ENCODE peak calls at places on chromosomes 16 and 17, in seven cellular contexts. Q is EL, D is NCI-H2107, G is mesendoderm, I is HEK293T, S is adrenal gland, R is progenitor cell of endocrine pancreas. W is an unnamed sample.
A peak's percentile ranks its signal among the peaks of the same experiment; 100 is the strongest.

GRCh38 chr17:39281806-39282205 is 56.1 kb upstream of the STAC2 start:
- DNase-seq in Q (peak; percentile 53), G (peak; percentile 26), S (no peak), I (no peak), D (no peak), R (no peak), W (no peak)

GRCh38 chr17:4788159-4788806 is 481 bp upstream of the GLTPD2 start:
- DNase-seq in S (no peak), D (no peak), Q (no peak), G (no peak), I (no peak), R (no peak), W (no peak)

GRCh38 chr16:88782454-88783390 is 2.3 kb downstream of the PIEZO1 start:
- DNase-seq in I (no peak), S (peak; percentile 75), D (no peak), Q (peak; percentile 90), G (no peak), R (no peak), W (peak; percentile 48)

GRCh38 chr17:79045830-79046500 is 22.0 kb downstream of the C1QTNF1 start:
- DNase-seq in Q (peak; percentile 66), I (peak; percentile 88), G (peak; percentile 74), D (peak; percentile 86), R (peak; percentile 68), S (peak; percentile 73), W (peak; percentile 54)

GRCh38 chr16:69691980-69692911 is 34.1 kb downstream of the NQO1 start:
- DNase-seq in D (no peak), Q (no peak), G (no peak), S (peak; percentile 16), R (no peak), I (no peak), W (no peak)

GRCh38 chr16:27769561-27770222 is 219.7 kb downstream of the KATNIP start:
- DNase-seq in Q (peak; percentile 75), S (no peak), R (no peak), G (peak; percentile 32), I (no peak), D (no peak), W (peak; percentile 80)

GRCh38 chr17:69872675-69873262 is 202.3 kb upstream of the KCNJ16 start:
- DNase-seq in R (no peak), S (no peak), D (no peak), I (no peak), G (no peak), Q (no peak), W (no peak)

GRCh38 chr17:82465023-82465603 is 6.6 kb downstream of the NARF start:
- DNase-seq in G (no peak), I (no peak), Q (no peak), R (no peak), D (no peak), S (no peak), W (no peak)

GRCh38 chr16:715448-716249 is 731 bp downstream of the METRN start:
- DNase-seq in Q (peak; percentile 38), I (no peak), D (no peak), G (peak; percentile 30), S (no peak), R (no peak), W (no peak)

GRCh38 chr16:88363239-88363891 is 19.4 kb upstream of the ZNF469 start:
- DNase-seq in G (no peak), Q (no peak), I (no peak), R (no peak), S (no peak), D (no peak), W (no peak)

GRCh38 chr16:78515421-78515820 is 416.0 kb downstream of the WWOX start:
- DNase-seq in I (no peak), D (no peak), S (no peak), R (no peak), G (no peak), Q (no peak), W (no peak)

GRCh38 chr16:17777461-17777863 is 306.7 kb upstream of the XYLT1 start:
- DNase-seq in I (no peak), G (peak; percentile 79), Q (peak; percentile 57), S (peak; percentile 19), R (no peak), D (no peak), W (no peak)